ENCODE peak calls at places on chromosomes 3 and 15, in nine cellular contexts. Y is hippocampal formation, F is PC-3, T is CD14-positive monocyte, Z is mesenchymal stem cell, J is left ventricle myocardium inferior, K is AG09309, X is choroid plexus epithelial cell, V is EL. G is an unnamed sample.
A peak's percentile ranks its signal among the peaks of the same experiment; 100 is the strongest.

GRCh38 chr3:12681586-12682371 is 17.9 kb upstream of the RAF1 start:
- DNase-seq in F (peak; percentile 25), K (peak; percentile 68), J (no peak), Y (no peak), T (peak; percentile 86), V (peak; percentile 70), X (peak; percentile 81), Z (peak; percentile 76), G (peak; percentile 56)

GRCh38 chr15:80309769-80310384 is 57.9 kb upstream of the CTXND1 start:
- DNase-seq in J (no peak), Z (peak; percentile 17), T (no peak), V (peak; percentile 27), X (peak; percentile 58), Y (no peak), K (peak; percentile 4), F (peak; percentile 57), G (peak; percentile 37)

GRCh38 chr3:63818282-63819150 is 583 bp upstream of the C3orf49 start:
- DNase-seq in F (peak; percentile 54), X (peak; percentile 76), Y (peak; percentile 19), K (peak; percentile 21), T (peak; percentile 52), Z (peak; percentile 59), J (peak; percentile 20), V (peak; percentile 56), G (peak; percentile 65)

GRCh38 chr15:91634163-91634562 is 219.3 kb upstream of the SLCO3A1 start:
- DNase-seq in V (no peak), Y (no peak), Z (no peak), J (no peak), F (no peak), K (no peak), T (no peak), X (no peak), G (no peak)

GRCh38 chr15:74620636-74621545 is 5.3 kb downstream of the CLK3 start:
- DNase-seq in Z (peak; percentile 77), Y (peak; percentile 66), K (no peak), T (peak; percentile 76), X (peak; percentile 79), J (peak; percentile 61), F (peak; percentile 75), V (peak; percentile 71), G (peak; percentile 72)

GRCh38 chr3:147652682-147653081 is 243.5 kb downstream of the ZIC1 start:
- DNase-seq in J (no peak), T (no peak), Y (no peak), V (peak; percentile 28), Z (no peak), X (peak; percentile 26), F (peak; percentile 27), K (no peak), G (no peak)

GRCh38 chr3:156744631-156745030 is 70.2 kb downstream of the TIPARP start:
- DNase-seq in J (no peak), F (no peak), X (no peak), Z (no peak), Y (no peak), V (no peak), K (no peak), T (no peak), G (no peak)

GRCh38 chr15:74402873-74403589 is 30.7 kb downstream of the SEMA7A start:
- DNase-seq in V (no peak), T (no peak), K (no peak), J (no peak), X (no peak), Z (no peak), Y (peak; percentile 15), F (no peak), G (no peak)

GRCh38 chr3:128497305-128498126 is 4.5 kb upstream of the GATA2 start:
- DNase-seq in F (peak; percentile 62), K (no peak), Y (peak; percentile 70), J (peak; percentile 65), T (no peak), X (no peak), Z (peak; percentile 58), V (peak; percentile 57), G (peak; percentile 57)

GRCh38 chr3:155963557-155963956 is 93.1 kb downstream of the GMPS start:
- DNase-seq in J (no peak), V (peak; percentile 60), X (peak; percentile 76), Y (no peak), Z (no peak), T (no peak), K (no peak), F (no peak), G (no peak)

GRCh38 chr3:90091557-90091956 is 984.1 kb downstream of the EPHA3 start:
- DNase-seq in J (peak; percentile 14), Z (peak; percentile 71), F (peak; percentile 59), Y (no peak), T (no peak), K (no peak), X (peak; percentile 84), V (no peak), G (peak; percentile 25)

GRCh38 chr15:45829336-45830153 is 194.7 kb downstream of the SQOR start:
- DNase-seq in F (no peak), Y (no peak), T (no peak), X (no peak), K (no peak), Z (no peak), J (no peak), V (no peak), G (no peak)

GRCh38 chr3:194995334-194995733 is 275.6 kb downstream of the XXYLT1 start:
- DNase-seq in K (no peak), F (no peak), T (no peak), J (no peak), Y (no peak), Z (no peak), V (no peak), X (no peak), G (no peak)

GRCh38 chr3:49119439-49119838 is 1.2 kb downstream of the USP19 start:
- DNase-seq in Y (no peak), X (no peak), T (no peak), F (peak; percentile 30), J (no peak), Z (peak; percentile 31), V (no peak), K (no peak), G (no peak)

GRCh38 chr3:9649791-9650521 is 651 bp downstream of the MTMR14 start:
- DNase-seq in V (no peak), Y (no peak), F (no peak), T (peak; percentile 58), Z (peak; percentile 5), X (no peak), J (no peak), K (no peak), G (no peak)

GRCh38 chr15:101613130-101614000 is 38.8 kb downstream of the TM2D3 start:
- DNase-seq in J (peak; percentile 90), Y (peak; percentile 22), V (peak; percentile 29), T (no peak), K (no peak), Z (peak; percentile 9), F (peak; percentile 10), X (peak; percentile 63), G (peak; percentile 48)

GRCh38 chr3:116920836-116921596 is 211.4 kb downstream of the TUSC7 start:
- DNase-seq in X (peak; percentile 61), Y (no peak), J (no peak), T (no peak), F (peak; percentile 58), V (no peak), Z (peak; percentile 54), K (no peak), G (peak; percentile 60)

GRCh38 chr3:45890405-45890804 is 4.1 kb downstream of the CCR9 start:
- DNase-seq in F (peak; percentile 44), J (no peak), X (no peak), T (no peak), V (no peak), K (no peak), Y (no peak), Z (no peak), G (no peak)

GRCh38 chr3:115617573-115617972 is 5.7 kb upstream of the GAP43 start:
- DNase-seq in X (no peak), J (no peak), Y (no peak), V (no peak), Z (no peak), T (no peak), K (no peak), F (no peak), G (no peak)

GRCh38 chr3:65716372-65716771 is 322.3 kb downstream of the MAGI1 start:
- DNase-seq in Z (no peak), K (no peak), F (no peak), V (no peak), Y (no peak), J (no peak), X (no peak), T (no peak), G (no peak)

GRCh38 chr3:152046280-152046679 is 172.8 kb downstream of the SUCNR1 start:
- DNase-seq in F (no peak), Y (no peak), K (no peak), V (no peak), J (no peak), X (no peak), Z (no peak), T (no peak), G (no peak)

GRCh38 chr3:38130219-38130618 is 6.7 kb downstream of the ACAA1 start:
- DNase-seq in V (no peak), F (no peak), Z (no peak), Y (no peak), X (no peak), T (no peak), K (no peak), J (no peak), G (no peak)

GRCh38 chr3:146306024-146306423 is 55.1 kb upstream of the PLSCR4 start:
- DNase-seq in Z (no peak), T (no peak), X (no peak), V (no peak), K (no peak), Y (no peak), J (no peak), F (no peak), G (no peak)

GRCh38 chr15:68409736-68410370 is 22.1 kb downstream of the ITGA11 start:
- DNase-seq in Z (no peak), F (no peak), K (no peak), Y (no peak), V (no peak), J (no peak), X (no peak), T (peak; percentile 8), G (no peak)

GRCh38 chr15:67831363-67831762 is 6.1 kb downstream of the SKOR1 start:
- DNase-seq in F (no peak), T (no peak), X (no peak), V (no peak), K (no peak), J (no peak), Y (no peak), Z (no peak), G (no peak)

GRCh38 chr3:120524171-120524923 is 71.8 kb upstream of the NDUFB4 start:
- DNase-seq in X (peak; percentile 60), K (peak; percentile 18), Z (peak; percentile 52), T (no peak), F (peak; percentile 75), Y (no peak), V (peak; percentile 56), J (no peak), G (peak; percentile 70)

GRCh38 chr3:185268194-185268809 is 14.5 kb upstream of the EHHADH start:
- DNase-seq in T (no peak), J (no peak), K (no peak), V (no peak), Z (no peak), X (no peak), F (no peak), Y (no peak), G (no peak)

GRCh38 chr3:13600950-13601691 is 52.2 kb downstream of the FBLN2 start:
- DNase-seq in J (no peak), V (peak; percentile 82), X (peak; percentile 73), T (no peak), F (peak; percentile 98), Y (no peak), Z (peak; percentile 21), K (peak; percentile 28), G (peak; percentile 88)

GRCh38 chr15:29822100-29822684 is at the start of gene TJP1:
- DNase-seq in F (peak; percentile 87), V (peak; percentile 79), K (no peak), Z (peak; percentile 70), J (peak; percentile 82), T (no peak), X (peak; percentile 85), Y (peak; percentile 77), G (peak; percentile 77)

G was measured in fibroblast of villous mesenchyme.